ENCODE peak calls at places on chromosomes 13 and 19, in six cellular contexts. One of them, this sample, is unnamed.

GRCh38 chr19:29653398-29653797 is 11.9 kb upstream of the PLEKHF1 start:
- DNase-seq in heart left ventricle: no peak
- DNase-seq in progenitor cell of endocrine pancreas: no peak
- DNase-seq in upper lobe of right lung: no peak
- DNase-seq in uterus: no peak
- DNase-seq in gastrocnemius medialis: no peak
- DNase-seq in this sample: no peak

GRCh38 chr19:4233282-4233853 is 4.0 kb downstream of the EBI3 start:
- DNase-seq in heart left ventricle: no peak
- DNase-seq in progenitor cell of endocrine pancreas: peak
- DNase-seq in gastrocnemius medialis: no peak
- DNase-seq in upper lobe of right lung: peak
- DNase-seq in uterus: no peak
- DNase-seq in this sample: no peak

GRCh38 chr19:45578861-45579260 is 5.7 kb downstream of the OPA3 start:
- DNase-seq in upper lobe of right lung: no peak
- DNase-seq in gastrocnemius medialis: no peak
- DNase-seq in progenitor cell of endocrine pancreas: no peak
- DNase-seq in heart left ventricle: no peak
- DNase-seq in uterus: no peak
- DNase-seq in this sample: no peak

GRCh38 chr13:111325941-111326620 is 5.6 kb downstream of the TEX29 start:
- DNase-seq in heart left ventricle: no peak
- DNase-seq in gastrocnemius medialis: no peak
- DNase-seq in upper lobe of right lung: no peak
- DNase-seq in progenitor cell of endocrine pancreas: no peak
- DNase-seq in uterus: no peak
- DNase-seq in this sample: no peak

GRCh38 chr19:35868823-35869326 is 501 bp downstream of the APLP1 start:
- DNase-seq in upper lobe of right lung: no peak
- DNase-seq in gastrocnemius medialis: no peak
- DNase-seq in heart left ventricle: no peak
- DNase-seq in progenitor cell of endocrine pancreas: no peak
- DNase-seq in uterus: no peak
- DNase-seq in this sample: no peak

GRCh38 chr19:48685583-48685982 is 10.2 kb upstream of the FUT2 start:
- DNase-seq in gastrocnemius medialis: no peak
- DNase-seq in uterus: no peak
- DNase-seq in progenitor cell of endocrine pancreas: no peak
- DNase-seq in upper lobe of right lung: no peak
- DNase-seq in heart left ventricle: no peak
- DNase-seq in this sample: no peak

GRCh38 chr19:16801599-16801998 is 27.6 kb upstream of the SIN3B start:
- DNase-seq in progenitor cell of endocrine pancreas: no peak
- DNase-seq in heart left ventricle: no peak
- DNase-seq in upper lobe of right lung: no peak
- DNase-seq in gastrocnemius medialis: no peak
- DNase-seq in uterus: peak
- DNase-seq in this sample: no peak

GRCh38 chr19:34365463-34366401 is 736 bp downstream of the GPI start:
- DNase-seq in gastrocnemius medialis: no peak
- DNase-seq in uterus: peak
- DNase-seq in heart left ventricle: peak
- DNase-seq in progenitor cell of endocrine pancreas: no peak
- DNase-seq in upper lobe of right lung: peak
- DNase-seq in this sample: no peak

GRCh38 chr13:74889321-74889720 is 592.6 kb downstream of the TBC1D4 start:
- DNase-seq in progenitor cell of endocrine pancreas: no peak
- DNase-seq in upper lobe of right lung: no peak
- DNase-seq in heart left ventricle: no peak
- DNase-seq in uterus: no peak
- DNase-seq in gastrocnemius medialis: no peak
- DNase-seq in this sample: no peak

GRCh38 chr13:62167650-62168172 is 752.1 kb upstream of the PCDH20 start:
- DNase-seq in uterus: no peak
- DNase-seq in gastrocnemius medialis: no peak
- DNase-seq in upper lobe of right lung: no peak
- DNase-seq in heart left ventricle: no peak
- DNase-seq in progenitor cell of endocrine pancreas: no peak
- DNase-seq in this sample: no peak

GRCh38 chr13:62168891-62169290 is 753.2 kb upstream of the PCDH20 start:
- DNase-seq in gastrocnemius medialis: no peak
- DNase-seq in progenitor cell of endocrine pancreas: no peak
- DNase-seq in uterus: no peak
- DNase-seq in upper lobe of right lung: no peak
- DNase-seq in heart left ventricle: no peak
- DNase-seq in this sample: no peak

GRCh38 chr13:62176051-62176450 is 760.4 kb upstream of the PCDH20 start:
- DNase-seq in gastrocnemius medialis: no peak
- DNase-seq in upper lobe of right lung: no peak
- DNase-seq in uterus: no peak
- DNase-seq in progenitor cell of endocrine pancreas: no peak
- DNase-seq in heart left ventricle: no peak
- DNase-seq in this sample: no peak

DNA sequence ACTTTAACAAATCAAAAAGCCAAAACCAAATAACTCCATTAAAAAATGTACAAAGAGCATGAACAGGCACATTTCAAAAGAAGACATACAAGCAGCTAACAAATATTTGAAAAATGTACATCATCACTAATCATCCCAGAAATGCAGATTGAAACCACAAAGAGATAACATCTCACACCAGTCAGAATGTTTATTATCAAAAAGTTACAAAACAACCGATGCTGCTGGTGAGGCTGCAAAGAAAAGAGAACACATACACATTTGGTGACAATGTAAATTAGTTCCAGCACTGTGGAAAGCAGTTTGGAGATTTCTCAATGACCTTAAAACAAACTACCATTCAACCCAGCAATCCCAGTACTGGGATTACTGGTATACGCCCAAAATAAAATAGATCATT is 756.0 kb upstream of the PCDH20 start:
- DNase-seq in heart left ventricle: no peak
- DNase-seq in gastrocnemius medialis: no peak
- DNase-seq in uterus: no peak
- DNase-seq in progenitor cell of endocrine pancreas: no peak
- DNase-seq in upper lobe of right lung: no peak
- DNase-seq in this sample: no peak
- TF ChIP-seq CTCF in heart left ventricle: no peak
- TF ChIP-seq CTCF in gastrocnemius medialis: no peak
- TF ChIP-seq CTCF in uterus: no peak
- TF ChIP-seq CTCF in progenitor cell of endocrine pancreas: no peak
- TF ChIP-seq CTCF in upper lobe of right lung: no peak
- TF ChIP-seq CTCF in this sample: no peak

GRCh38 chr13:113767366-113767765 is 8.3 kb downstream of the TMEM255B start:
- DNase-seq in gastrocnemius medialis: no peak
- DNase-seq in progenitor cell of endocrine pancreas: no peak
- DNase-seq in heart left ventricle: no peak
- DNase-seq in upper lobe of right lung: no peak
- DNase-seq in uterus: no peak
- DNase-seq in this sample: no peak
- TF ChIP-seq CTCF in gastrocnemius medialis: no peak
- TF ChIP-seq CTCF in progenitor cell of endocrine pancreas: no peak
- TF ChIP-seq CTCF in heart left ventricle: no peak
- TF ChIP-seq CTCF in upper lobe of right lung: no peak
- TF ChIP-seq CTCF in uterus: no peak
- TF ChIP-seq CTCF in this sample: no peak

GRCh38 chr13:52929826-52930225 is 81.4 kb upstream of the PCDH8 start:
- DNase-seq in heart left ventricle: no peak
- DNase-seq in gastrocnemius medialis: no peak
- DNase-seq in upper lobe of right lung: no peak
- DNase-seq in progenitor cell of endocrine pancreas: no peak
- DNase-seq in uterus: no peak
- DNase-seq in this sample: no peak

GRCh38 chr13:52931913-52932312 is 83.5 kb upstream of the PCDH8 start:
- DNase-seq in progenitor cell of endocrine pancreas: no peak
- DNase-seq in heart left ventricle: no peak
- DNase-seq in upper lobe of right lung: no peak
- DNase-seq in uterus: no peak
- DNase-seq in gastrocnemius medialis: no peak
- DNase-seq in this sample: no peak

GRCh38 chr13:52938065-52938464 is 89.6 kb upstream of the PCDH8 start:
- DNase-seq in gastrocnemius medialis: no peak
- DNase-seq in uterus: no peak
- DNase-seq in progenitor cell of endocrine pancreas: no peak
- DNase-seq in upper lobe of right lung: no peak
- DNase-seq in heart left ventricle: no peak
- DNase-seq in this sample: no peak

GRCh38 chr13:52933547-52934167 is 85.2 kb upstream of the PCDH8 start:
- DNase-seq in heart left ventricle: no peak
- DNase-seq in progenitor cell of endocrine pancreas: no peak
- DNase-seq in uterus: no peak
- DNase-seq in upper lobe of right lung: no peak
- DNase-seq in gastrocnemius medialis: no peak
- DNase-seq in this sample: no peak
- TF ChIP-seq CTCF in heart left ventricle: no peak
- TF ChIP-seq CTCF in progenitor cell of endocrine pancreas: no peak
- TF ChIP-seq CTCF in uterus: no peak
- TF ChIP-seq CTCF in upper lobe of right lung: no peak
- TF ChIP-seq CTCF in gastrocnemius medialis: no peak
- TF ChIP-seq CTCF in this sample: no peak

GRCh38 chr13:31105020-31105800 is 56.5 kb downstream of the HSPH1 start:
- DNase-seq in upper lobe of right lung: no peak
- DNase-seq in progenitor cell of endocrine pancreas: no peak
- DNase-seq in heart left ventricle: no peak
- DNase-seq in gastrocnemius medialis: no peak
- DNase-seq in uterus: no peak
- DNase-seq in this sample: no peak
- TF ChIP-seq CTCF in upper lobe of right lung: no peak
- TF ChIP-seq CTCF in progenitor cell of endocrine pancreas: no peak
- TF ChIP-seq CTCF in heart left ventricle: no peak
- TF ChIP-seq CTCF in gastrocnemius medialis: no peak
- TF ChIP-seq CTCF in uterus: no peak
- TF ChIP-seq CTCF in this sample: no peak

DNA sequence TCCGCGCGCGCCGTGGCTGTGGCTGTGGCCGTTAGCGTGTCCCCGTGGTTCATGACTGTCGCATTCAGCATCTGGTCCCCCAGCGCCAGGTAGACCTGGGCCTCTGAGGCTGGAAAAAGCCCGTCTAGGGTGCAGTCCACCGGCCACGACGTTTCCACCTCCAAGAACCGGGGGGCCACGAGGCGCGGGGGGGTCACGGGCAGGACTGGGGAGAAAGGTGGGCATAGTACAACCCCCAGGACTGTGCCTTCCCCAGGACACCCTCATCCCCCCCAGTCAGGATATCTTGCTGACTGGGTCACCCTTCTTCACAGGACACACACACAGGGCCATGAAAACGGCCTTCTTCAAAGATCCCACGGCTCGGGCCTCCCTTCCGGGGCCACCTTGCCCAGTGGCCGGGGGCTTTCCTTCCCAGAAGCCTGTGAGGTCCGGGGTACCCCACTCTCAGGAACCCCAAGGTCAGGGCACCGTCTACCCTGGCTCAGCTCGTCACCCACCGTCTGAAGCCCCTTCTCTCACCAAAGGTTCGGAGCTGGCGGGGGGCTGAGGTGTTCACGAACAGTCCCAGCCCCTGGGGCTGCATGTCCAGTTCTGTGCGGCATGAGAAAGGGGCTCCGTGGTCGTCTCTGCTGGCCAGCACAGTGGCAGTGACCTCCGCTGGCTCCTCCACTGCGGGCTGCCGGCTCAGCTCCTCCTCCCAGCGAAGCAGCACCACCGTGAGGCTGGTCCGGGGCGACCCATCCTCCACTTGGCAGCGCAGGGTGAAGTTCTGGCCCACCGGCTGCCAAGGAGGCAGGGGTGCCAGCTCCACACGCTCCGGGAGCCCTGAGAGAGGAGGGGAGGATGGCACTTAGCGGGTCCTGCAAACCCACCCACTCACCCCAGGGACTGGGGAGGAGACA is 2.1 kb upstream of the RAVER1 start:
- DNase-seq in progenitor cell of endocrine pancreas: no peak
- DNase-seq in uterus: no peak
- DNase-seq in gastrocnemius medialis: no peak
- DNase-seq in heart left ventricle: no peak
- DNase-seq in upper lobe of right lung: no peak
- DNase-seq in this sample: no peak
- TF ChIP-seq CTCF in progenitor cell of endocrine pancreas: no peak
- TF ChIP-seq CTCF in uterus: no peak
- TF ChIP-seq CTCF in gastrocnemius medialis: no peak
- TF ChIP-seq CTCF in heart left ventricle: no peak
- TF ChIP-seq CTCF in upper lobe of right lung: no peak
- TF ChIP-seq CTCF in this sample: no peak

DNA sequence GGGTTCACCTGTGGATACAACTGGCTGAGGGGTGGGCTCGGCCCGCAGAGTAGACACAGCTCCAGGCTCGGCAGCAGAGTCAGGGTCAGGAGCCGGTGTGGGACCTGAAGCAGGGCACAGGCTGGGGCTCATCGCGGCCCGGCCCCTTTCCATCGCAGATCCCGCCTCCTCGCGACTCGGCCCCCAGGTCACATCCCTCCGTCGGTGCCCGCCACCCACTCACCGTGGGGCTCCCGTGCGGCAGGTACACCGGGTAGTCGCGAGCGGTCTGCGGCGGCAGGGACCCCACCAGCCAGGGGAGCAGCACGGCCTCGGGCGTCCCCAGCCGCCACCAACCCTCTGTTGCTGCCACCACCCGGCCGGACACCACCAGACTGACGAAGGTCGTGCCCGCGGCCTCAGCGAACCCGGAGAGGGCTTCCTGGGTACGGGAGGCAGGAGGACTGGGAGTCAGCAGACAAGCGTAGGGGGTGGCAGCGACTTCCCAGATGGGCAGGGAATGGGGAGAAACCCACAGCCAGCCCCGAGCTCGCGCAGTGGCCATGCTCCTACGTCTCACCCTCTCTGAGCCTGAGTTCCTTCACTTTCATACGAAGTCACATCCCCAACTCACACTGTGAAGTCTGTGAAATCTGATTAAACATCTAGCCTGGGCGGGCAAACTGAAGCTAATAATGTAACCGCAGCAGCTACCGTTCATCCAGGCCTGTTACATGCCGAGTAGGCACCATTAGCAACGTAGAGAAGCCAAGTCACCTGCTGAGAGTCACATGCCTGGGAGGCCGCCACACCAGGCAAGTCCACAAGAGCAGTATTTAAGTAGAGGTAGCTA is 3.7 kb downstream of the FUZ start:
- DNase-seq in upper lobe of right lung: peak
- DNase-seq in heart left ventricle: peak
- DNase-seq in progenitor cell of endocrine pancreas: peak
- DNase-seq in uterus: peak
- DNase-seq in gastrocnemius medialis: peak
- DNase-seq in this sample: no peak
- TF ChIP-seq CTCF in upper lobe of right lung: no peak
- TF ChIP-seq CTCF in heart left ventricle: no peak
- TF ChIP-seq CTCF in progenitor cell of endocrine pancreas: peak
- TF ChIP-seq CTCF in uterus: no peak
- TF ChIP-seq CTCF in gastrocnemius medialis: peak
- TF ChIP-seq CTCF in this sample: no peak